ENCODE peak calls at places on chromosomes 6 and 20, in ten cellular contexts. V, Z, O, K, N, A, B, D, G and Y are unnamed samples.

GRCh38 chr20:3255728-3256127 is 16.7 kb upstream of the SLC4A11 start:
- DNase-seq in G (no peak), B (no peak), V (no peak), A (no peak), O (no peak), D (no peak), N (no peak), K (no peak), Z (no peak), Y (no peak)

GRCh38 chr6:109187399-109188114 is 92.2 kb downstream of the CEP57L1 start:
- DNase-seq in D (peak; percentile 66), Z (peak; percentile 34), A (peak; percentile 44), V (peak; percentile 35), K (peak; percentile 45), G (peak; percentile 41), N (peak; percentile 39), O (peak; percentile 56), B (no peak), Y (no peak)

GRCh38 chr20:34017610-34018009 is 23.9 kb downstream of the RALY start:
- DNase-seq in D (no peak), Z (no peak), A (no peak), V (no peak), O (no peak), K (no peak), N (no peak), B (peak; percentile 64), G (no peak), Y (peak; percentile 57)

GRCh38 chr20:38728911-38729642 is 4.8 kb downstream of the SLC32A1 start:
- DNase-seq in N (no peak), G (no peak), A (peak; percentile 90), O (peak; percentile 63), B (no peak), D (peak; percentile 80), V (no peak), Z (no peak), K (no peak), Y (no peak)

GRCh38 chr6:142551145-142551811 is 249.5 kb downstream of the ADGRG6 start:
- DNase-seq in B (peak; percentile 35), V (no peak), N (peak; percentile 35), Z (no peak), G (no peak), O (peak; percentile 23), K (no peak), A (no peak), D (peak; percentile 13), Y (no peak)

GRCh38 chr20:46359233-46359751 is 47.1 kb downstream of the ELMO2 start:
- DNase-seq in Z (no peak), K (no peak), N (no peak), V (no peak), A (peak; percentile 13), O (no peak), D (no peak), B (no peak), G (no peak), Y (no peak)

GRCh38 chr20:43725666-43726065 is 1.1 kb downstream of the GTSF1L start:
- DNase-seq in O (no peak), N (no peak), B (no peak), A (no peak), Z (no peak), G (no peak), V (no peak), K (no peak), D (no peak), Y (no peak)

GRCh38 chr6:7087491-7087979 is 20.2 kb upstream of the RREB1 start:
- DNase-seq in K (no peak), G (no peak), Z (no peak), O (no peak), A (no peak), V (no peak), D (no peak), N (no peak), B (no peak), Y (no peak)

GRCh38 chr6:158648682-158649131 is 1.1 kb upstream of the SYTL3 start:
- DNase-seq in A (no peak), D (no peak), N (no peak), B (no peak), K (peak; percentile 17), Z (no peak), V (no peak), G (no peak), O (no peak), Y (peak; percentile 86)

GRCh38 chr20:62205618-62206387 is 14.3 kb downstream of the HRH3 start:
- DNase-seq in G (no peak), A (no peak), K (no peak), O (no peak), D (no peak), V (no peak), N (no peak), Z (no peak), B (no peak), Y (no peak)

DNA sequence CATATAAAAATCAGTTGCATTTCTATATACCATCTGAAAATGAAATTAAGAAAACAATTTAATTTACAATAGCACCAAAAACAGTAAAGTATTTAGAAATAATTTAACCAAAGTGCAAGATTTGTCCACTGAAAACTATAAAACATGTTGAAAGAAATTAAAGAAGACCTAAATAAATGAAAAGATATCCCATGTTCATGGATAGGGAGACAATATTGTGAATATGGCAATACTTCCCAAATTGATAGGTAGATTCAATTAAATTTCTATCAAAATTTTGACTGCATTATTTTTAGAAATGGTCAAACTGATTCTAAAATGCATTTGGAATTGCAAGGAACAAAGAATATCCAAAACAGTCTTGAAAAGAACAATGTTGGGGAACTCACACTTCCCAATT is 17.6 kb upstream of the POU3F2 start:
- DNase-seq in D (no peak), Z (no peak), A (no peak), B (no peak), K (no peak), O (no peak), V (no peak), G (no peak), N (no peak), Y (no peak)
- H3K27me3 ChIP-seq in D (peaks cover 33% of the 10 kb centered on the region), Z (peaks cover 13% of the 10 kb centered on the region), A (no peaks in the 10 kb centered on the region), B (peaks cover 2% of the 10 kb centered on the region), K (no peaks in the 10 kb centered on the region), O (no peaks in the 10 kb centered on the region), V (no peaks in the 10 kb centered on the region), G (peaks cover 4% of the 10 kb centered on the region), N (no peaks in the 10 kb centered on the region), Y (no peaks in the 10 kb centered on the region)

GRCh38 chr6:119030759-119031158 is 47.7 kb downstream of the FAM184A start:
- DNase-seq in N (no peak), Z (no peak), G (no peak), V (no peak), K (no peak), D (no peak), O (no peak), B (no peak), A (no peak), Y (no peak)

GRCh38 chr6:119034827-119035458 is 43.5 kb downstream of the FAM184A start:
- DNase-seq in K (no peak), G (no peak), O (peak; percentile 90), V (no peak), B (no peak), Z (no peak), A (no peak), D (no peak), N (no peak), Y (no peak)

GRCh38 chr6:119036076-119036475 is 42.4 kb downstream of the FAM184A start:
- DNase-seq in V (no peak), K (no peak), B (no peak), G (no peak), N (no peak), Z (no peak), D (no peak), O (no peak), A (no peak), Y (no peak)

GRCh38 chr6:119035459-119035858 is 43.0 kb downstream of the FAM184A start:
- DNase-seq in K (no peak), G (no peak), B (no peak), Z (no peak), A (no peak), V (no peak), N (no peak), D (no peak), O (peak; percentile 91), Y (no peak)

DNA sequence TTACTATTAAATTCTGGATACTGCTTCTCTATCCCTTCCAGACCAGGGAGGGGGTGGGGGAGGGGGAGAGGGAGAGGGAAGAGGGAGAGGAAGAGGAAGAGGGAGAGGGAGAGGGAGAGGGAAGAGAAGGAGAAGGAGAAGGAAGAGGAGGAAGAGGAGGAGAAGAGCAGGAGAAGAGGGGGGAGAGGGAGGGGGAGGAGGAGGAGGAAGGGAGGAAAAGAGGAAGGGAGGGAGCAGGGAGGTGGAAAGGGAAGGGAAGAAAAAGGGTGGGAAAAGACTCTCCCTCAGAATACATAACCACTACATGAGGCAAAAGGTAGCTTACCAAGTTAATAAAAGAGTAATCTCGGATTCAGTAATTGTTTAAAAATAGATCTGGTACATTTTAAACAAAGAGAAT is 46.0 kb downstream of the FAM184A start:
- DNase-seq in G (no peak), N (no peak), K (no peak), D (no peak), B (no peak), V (no peak), Z (no peak), A (no peak), O (no peak), Y (no peak)
- H3K27me3 ChIP-seq in G (no peaks in the 10 kb centered on the region), N (no peaks in the 10 kb centered on the region), K (no peaks in the 10 kb centered on the region), D (peaks cover 1% of the 10 kb centered on the region), B (no peaks in the 10 kb centered on the region), V (no peaks in the 10 kb centered on the region), Z (no peaks in the 10 kb centered on the region), A (no peaks in the 10 kb centered on the region), O (no peaks in the 10 kb centered on the region), Y (no peaks in the 10 kb centered on the region)

GRCh38 chr20:60105404-60105803 is 147.2 kb downstream of the CDH26 start:
- DNase-seq in K (no peak), N (no peak), Z (no peak), V (no peak), B (no peak), G (no peak), A (peak; percentile 33), O (peak; percentile 31), D (no peak), Y (no peak)

GRCh38 chr20:60104980-60105379 is 146.8 kb downstream of the CDH26 start:
- DNase-seq in A (peak; percentile 77), G (no peak), O (peak; percentile 62), D (no peak), B (no peak), N (no peak), V (no peak), Z (no peak), K (no peak), Y (no peak)

GRCh38 chr20:60108397-60108796 is 150.2 kb downstream of the CDH26 start:
- DNase-seq in O (no peak), A (no peak), N (no peak), D (no peak), Z (no peak), K (no peak), V (no peak), G (no peak), B (no peak), Y (no peak)

GRCh38 chr20:60102665-60103210 is 144.5 kb downstream of the CDH26 start:
- DNase-seq in G (no peak), Z (no peak), D (no peak), A (no peak), K (peak; percentile 27), B (no peak), V (no peak), N (no peak), O (no peak), Y (no peak)

GRCh38 chr20:60107621-60108020 is 149.4 kb downstream of the CDH26 start:
- DNase-seq in K (no peak), A (no peak), Z (no peak), G (no peak), B (no peak), N (no peak), D (no peak), O (no peak), V (no peak), Y (no peak)
- H3K27me3 ChIP-seq in K (no peaks in the 10 kb centered on the region), A (peaks cover 26% of the 10 kb centered on the region), Z (no peaks in the 10 kb centered on the region), G (no peaks in the 10 kb centered on the region), B (no peaks in the 10 kb centered on the region), N (no peaks in the 10 kb centered on the region), D (no peaks in the 10 kb centered on the region), O (no peaks in the 10 kb centered on the region), V (no peaks in the 10 kb centered on the region), Y (no peaks in the 10 kb centered on the region)

GRCh38 chr6:15793288-15793687 is 130.5 kb upstream of the DTNBP1 start:
- DNase-seq in O (peak; percentile 63), N (no peak), A (no peak), D (no peak), G (no peak), K (no peak), Z (no peak), B (peak; percentile 81), V (no peak), Y (peak; percentile 27)
- H3K27me3 ChIP-seq in O (no peaks in the 10 kb centered on the region), N (no peaks in the 10 kb centered on the region), A (no peaks in the 10 kb centered on the region), D (no peaks in the 10 kb centered on the region), G (no peaks in the 10 kb centered on the region), K (no peaks in the 10 kb centered on the region), Z (no peaks in the 10 kb centered on the region), B (no peaks in the 10 kb centered on the region), V (no peaks in the 10 kb centered on the region), Y (no peaks in the 10 kb centered on the region)